ENCODE peak calls at places on chromosomes 6 and 20, in six cellular contexts. C is NCI-H1092; H is ureter; Y is cardiac muscle cell; X is upper lobe of right lung; B is activated T-cell treated with anti-CD3 and anti-CD28 coated beads, Interleukin-2, amount 50 U/mL, for 4 hours. Q is an unnamed sample.

GRCh38 chr6:118783931-118784528 is 109.9 kb upstream of the ASF1A start:
- DNase-seq in C (no peak), H (no peak), Y (peak; percentile 27), X (no peak), B (no peak), Q (no peak)

GRCh38 chr6:139027620-139028182 is 844 bp upstream of the ABRACL start:
- DNase-seq in C (no peak), H (peak; percentile 45), Y (peak; percentile 40), X (no peak), B (peak; percentile 13), Q (no peak)

GRCh38 chr6:138219901-138220300 is 1.6 kb upstream of the PBOV1 start:
- DNase-seq in C (no peak), H (no peak), Y (no peak), X (no peak), B (no peak), Q (no peak)

GRCh38 chr6:121592955-121593665 is 157.7 kb downstream of the GJA1 start:
- DNase-seq in C (no peak), H (no peak), Y (peak; percentile 20), X (no peak), B (no peak), Q (no peak)

GRCh38 chr20:57657537-57658446 is 37.6 kb upstream of the ZBP1 start:
- DNase-seq in C (peak; percentile 53), H (peak; percentile 76), Y (no peak), X (peak; percentile 88), B (peak; percentile 34), Q (peak; percentile 65)

GRCh38 chr6:47042238-47042843 is at the start of gene ADGRF1:
- DNase-seq in C (no peak), H (peak; percentile 72), Y (no peak), X (no peak), B (no peak), Q (no peak)

GRCh38 chr20:49286689-49287551 is 9.1 kb upstream of the ZNFX1 start:
- DNase-seq in C (no peak), H (no peak), Y (no peak), X (no peak), B (no peak), Q (no peak)

GRCh38 chr6:165617528-165617927 is 45.5 kb downstream of the PDE10A start:
- DNase-seq in C (no peak), H (no peak), Y (no peak), X (no peak), B (no peak), Q (no peak)

GRCh38 chr6:123997223-123997622 is 193.6 kb downstream of the NKAIN2 start:
- DNase-seq in C (peak; percentile 90), H (no peak), Y (no peak), X (no peak), B (no peak), Q (no peak)

GRCh38 chr6:160333841-160334240 is 14.3 kb upstream of the SLC22A3 start:
- DNase-seq in C (no peak), H (no peak), Y (no peak), X (no peak), B (no peak), Q (no peak)